ENCODE peak calls at places on chromosomes 12 and 14, in four cellular contexts. O is IMR-90, F is neuronal stem cell, I is H9. K is an unnamed sample.

GRCh38 chr12:21828779-21829178 is 54.3 kb upstream of the KCNJ8 start:
- DNase-seq in O (peak; percentile 62), F (no peak), I (no peak), K (no peak)

GRCh38 chr12:109597414-109597794 is 23.8 kb downstream of the MVK start:
- DNase-seq in O (no peak), F (no peak), I (no peak), K (no peak)

GRCh38 chr12:126558810-126559209 is 1493.6 kb downstream of the AACS start:
- DNase-seq in O (no peak), F (no peak), I (no peak), K (no peak)

GRCh38 chr12:54217774-54218221 is 29.0 kb upstream of the SMUG1 start:
- DNase-seq in O (no peak), F (no peak), I (peak; percentile 93), K (no peak)

GRCh38 chr14:92962031-92962830 is 39.3 kb downstream of the CHGA start:
- DNase-seq in O (no peak), F (no peak), I (no peak), K (no peak)

GRCh38 chr12:124698998-124699305 is 131.5 kb upstream of the NCOR2 start:
- DNase-seq in O (no peak), F (no peak), I (no peak), K (no peak)

GRCh38 chr12:57893460-57894353 is 47.2 kb upstream of the CTDSP2 start:
- DNase-seq in O (peak; percentile 91), F (no peak), I (peak; percentile 61), K (no peak)

GRCh38 chr14:101835166-101835557 is 73.7 kb downstream of the PPP2R5C start:
- DNase-seq in O (peak; percentile 34), F (no peak), I (no peak), K (no peak)

GRCh38 chr12:52228366-52228765 is 4.7 kb upstream of the KRT7 start:
- DNase-seq in O (no peak), F (no peak), I (no peak), K (no peak)

GRCh38 chr14:99792551-99793212 is 531 bp upstream of the EML1 start:
- DNase-seq in O (peak; percentile 20), F (no peak), I (no peak), K (no peak)

GRCh38 chr14:91221270-91221669 is 23.2 kb downstream of the GPR68 start:
- DNase-seq in O (no peak), F (no peak), I (no peak), K (no peak)
- H2BK120ac ChIP-seq in O (no peak overlapping the region), F (no peak overlapping the region), I (no peak overlapping the region), K (no peak overlapping the region)

GRCh38 chr14:83541147-83541546 is 1988.8 kb upstream of the FLRT2 start:
- DNase-seq in O (no peak), F (no peak), I (no peak), K (no peak)
- H3K14ac ChIP-seq in O (no peak overlapping the region), F (no peak overlapping the region), I (no peak overlapping the region), K (no peak overlapping the region)

GRCh38 chr14:65431245-65431644 is 18.7 kb downstream of the FUT8 start:
- DNase-seq in O (no peak), F (no peak), I (no peak), K (no peak)
- H2BK120ac ChIP-seq in O (no peak overlapping the region), F (no peak overlapping the region), I (no peak overlapping the region), K (no peak overlapping the region)

DNA sequence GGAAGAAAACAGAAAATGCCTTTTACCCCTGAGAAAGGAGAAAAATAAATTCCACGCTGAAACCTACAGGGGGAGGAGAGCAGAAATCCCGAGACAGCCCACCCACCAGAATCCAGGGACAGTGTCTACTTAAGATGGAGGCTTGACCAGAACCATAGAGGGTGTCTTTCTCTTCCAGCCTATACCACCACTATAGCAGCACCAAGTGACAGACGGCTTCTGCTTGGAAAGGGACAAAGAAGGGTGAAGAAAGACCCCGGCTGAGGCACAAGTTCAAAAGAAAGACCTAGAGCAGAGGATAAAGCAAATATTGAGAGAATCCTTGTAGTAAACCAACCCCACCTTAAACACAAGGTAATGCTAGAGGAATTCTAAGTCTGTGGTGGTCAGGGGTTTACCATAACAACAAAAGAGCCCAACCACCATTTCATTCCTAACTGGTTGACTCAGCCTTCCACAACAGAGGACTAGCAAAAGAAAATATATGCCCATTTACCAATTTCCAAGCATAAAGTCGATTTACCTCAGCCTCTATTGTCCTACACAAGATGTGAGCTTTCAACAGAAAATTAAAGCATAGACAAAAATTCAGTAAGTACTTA is 105.3 kb upstream of the FOXG1 start:
- DNase-seq in O (peak; percentile 28), F (no peak), I (peak; percentile 49), K (peak; percentile 53)
- H3K14ac ChIP-seq in O (no peak overlapping the region), F (no peak overlapping the region), I (peak overlapping the region; percentile 74), K (no peak overlapping the region)

GRCh38 chr12:46366771-46367170 is 5.8 kb downstream of the SLC38A2 start:
- DNase-seq in O (no peak), F (no peak), I (no peak), K (no peak)
- H2BK120ac ChIP-seq in O (no peak overlapping the region), F (no peak overlapping the region), I (no peak overlapping the region), K (no peak overlapping the region)

GRCh38 chr14:63467440-63468072 is 75.6 kb downstream of the PPP2R5E start:
- DNase-seq in O (no peak), F (no peak), I (no peak), K (no peak)
- H3K14ac ChIP-seq in O (no peak overlapping the region), F (no peak overlapping the region), I (no peak overlapping the region), K (no peak overlapping the region)

GRCh38 chr12:49887536-49888401 is 15.9 kb downstream of the FAIM2 start:
- DNase-seq in O (no peak), F (no peak), I (no peak), K (no peak)
- H2BK120ac ChIP-seq in O (no peak overlapping the region), F (peak overlapping the region; percentile 42), I (no peak overlapping the region), K (no peak overlapping the region)

K was measured in H1.